ENCODE peak calls at places on chromosomes 13 and 19, in ten cellular contexts. Y is amniotic stem cell; I is NCI-H2081 treated with DMSO at 0.1 percent for 48 hours; G is AG10803; P is BE2C; U is stimulated activated CD4-positive, alpha-beta T cell treated with anti-CD3 and anti-CD28 coated beads, Interleukin-1b, Interleukin-23, amount 100 ng/mL, for 1 hour; L is LNCaP clone FGC; E is activated CD4-positive, alpha-beta memory T cell treated with anti-CD3 and anti-CD28 coated beads, Interleukin-2, amount 10 ng/mL, durations not matched to agents 7 days and 5 days; F is C1 segment of cervical spinal cord; J is ACHN. N is an unnamed sample.

GRCh38 chr13:23985846-23986245 is 88.5 kb upstream of the C1QTNF9B start:
- DNase-seq in Y (no peak), I (no peak), G (no peak), P (peak; percentile 37), U (no peak), L (no peak), E (no peak), F (no peak), J (no peak), N (peak; percentile 65)

GRCh38 chr13:26604784-26605183 is 47.3 kb downstream of the WASF3 start:
- DNase-seq in Y (no peak), I (no peak), G (no peak), P (no peak), U (no peak), L (no peak), E (no peak), F (no peak), J (no peak), N (no peak)

GRCh38 chr13:95156208-95156607 is 145.0 kb downstream of the ABCC4 start:
- DNase-seq in Y (no peak), I (no peak), G (peak; percentile 17), P (no peak), U (no peak), L (no peak), E (no peak), F (no peak), J (no peak), N (no peak)

GRCh38 chr13:63190742-63191141 is 1775.1 kb upstream of the PCDH20 start:
- DNase-seq in Y (peak; percentile 29), I (no peak), G (peak; percentile 41), P (no peak), U (no peak), L (no peak), E (no peak), F (no peak), J (peak; percentile 97), N (no peak)

GRCh38 chr13:43424386-43424785 is 362.4 kb downstream of the ENOX1 start:
- DNase-seq in Y (no peak), I (no peak), G (no peak), P (no peak), U (no peak), L (no peak), E (no peak), F (no peak), J (no peak), N (no peak)

GRCh38 chr13:101127741-101128353 is 288.5 kb downstream of the NALCN start:
- DNase-seq in Y (peak; percentile 11), I (no peak), G (peak; percentile 41), P (peak; percentile 17), U (no peak), L (peak; percentile 1), E (no peak), F (no peak), J (peak; percentile 36), N (peak; percentile 62)

GRCh38 chr19:4049432-4049831 is 17.3 kb downstream of the ZBTB7A start:
- DNase-seq in Y (no peak), I (no peak), G (no peak), P (no peak), U (no peak), L (no peak), E (no peak), F (no peak), J (no peak), N (no peak)

GRCh38 chr13:40271931-40272775 is 394.3 kb downstream of the FOXO1 start:
- DNase-seq in Y (no peak), I (no peak), G (peak; percentile 92), P (no peak), U (peak; percentile 29), L (peak; percentile 4), E (peak; percentile 21), F (peak; percentile 54), J (no peak), N (no peak)

GRCh38 chr13:99473515-99473914 is 27.8 kb upstream of the TM9SF2 start:
- DNase-seq in Y (no peak), I (no peak), G (no peak), P (no peak), U (no peak), L (no peak), E (no peak), F (no peak), J (no peak), N (no peak)

GRCh38 chr13:93996471-93996870 is 483.0 kb downstream of the DCT start:
- DNase-seq in Y (no peak), I (no peak), G (no peak), P (no peak), U (no peak), L (no peak), E (no peak), F (no peak), J (no peak), N (no peak)

GRCh38 chr19:9352505-9352904 is 10.3 kb upstream of the ZNF177 start:
- DNase-seq in Y (no peak), I (no peak), G (no peak), P (no peak), U (no peak), L (no peak), E (no peak), F (no peak), J (no peak), N (no peak)

GRCh38 chr19:17328517-17329060 is 6.1 kb downstream of the ANO8 start:
- DNase-seq in Y (no peak), I (no peak), G (no peak), P (no peak), U (no peak), L (no peak), E (no peak), F (no peak), J (no peak), N (no peak)

GRCh38 chr19:347946-348861 is 3.6 kb upstream of the MIER2 start:
- DNase-seq in Y (no peak), I (no peak), G (no peak), P (no peak), U (no peak), L (no peak), E (no peak), F (no peak), J (peak; percentile 14), N (no peak)

GRCh38 chr13:48783181-48783630 is 129.5 kb downstream of the CYSLTR2 start:
- DNase-seq in Y (no peak), I (no peak), G (peak; percentile 98), P (peak; percentile 38), U (no peak), L (no peak), E (no peak), F (no peak), J (no peak), N (no peak)

GRCh38 chr13:21435710-21436151 is 23.4 kb downstream of the ZDHHC20 start:
- DNase-seq in Y (peak; percentile 55), I (no peak), G (peak; percentile 86), P (no peak), U (no peak), L (no peak), E (peak; percentile 75), F (no peak), J (peak; percentile 62), N (no peak)

GRCh38 chr19:15191982-15192381 is 8.8 kb downstream of the NOTCH3 start:
- DNase-seq in Y (no peak), I (no peak), G (no peak), P (no peak), U (no peak), L (no peak), E (no peak), F (no peak), J (no peak), N (no peak)

GRCh38 chr19:33662391-33662790 is 40.6 kb downstream of the CHST8 start:
- DNase-seq in Y (no peak), I (no peak), G (no peak), P (no peak), U (no peak), L (no peak), E (no peak), F (no peak), J (no peak), N (no peak)

GRCh38 chr19:13640611-13641010 is 123.7 kb upstream of the MRI1 start:
- DNase-seq in Y (no peak), I (no peak), G (no peak), P (no peak), U (no peak), L (no peak), E (no peak), F (no peak), J (no peak), N (no peak)

GRCh38 chr19:33000510-33000909 is 28.5 kb downstream of the FAAP24 start:
- DNase-seq in Y (no peak), I (no peak), G (no peak), P (no peak), U (no peak), L (no peak), E (peak; percentile 62), F (no peak), J (no peak), N (no peak)

GRCh38 chr13:52845766-52846566 is 2.5 kb downstream of the PCDH8 start:
- DNase-seq in Y (no peak), I (no peak), G (no peak), P (peak; percentile 65), U (no peak), L (no peak), E (peak; percentile 42), F (peak; percentile 31), J (no peak), N (no peak)